ENCODE peak calls at places on chromosomes 12 and 14, in six cellular contexts. B, Y, Q, E, I and W are unnamed samples.

GRCh38 chr12:62934799-62935674 is at the start of gene PPM1H:
- DNase-seq in B (peak; percentile 42), Y (peak; percentile 69), Q (peak; percentile 99), E (peak; percentile 27), I (peak; percentile 69), W (peak; percentile 99)

GRCh38 chr12:16542586-16542985 is 63.4 kb downstream of the LMO3 start:
- DNase-seq in B (no peak), Y (no peak), Q (no peak), E (no peak), I (no peak), W (no peak)

GRCh38 chr14:44895716-44896115 is 66.0 kb downstream of the KLHL28 start:
- DNase-seq in B (peak; percentile 41), Y (no peak), Q (no peak), E (peak; percentile 87), I (no peak), W (no peak)

GRCh38 chr12:23949212-23950010 is at the start of gene SOX5:
- DNase-seq in B (peak; percentile 69), Y (no peak), Q (no peak), E (no peak), I (peak; percentile 57), W (peak; percentile 94)

GRCh38 chr14:102326583-102326982 is 7.0 kb downstream of the ZNF839 start:
- DNase-seq in B (no peak), Y (no peak), Q (no peak), E (no peak), I (no peak), W (no peak)

GRCh38 chr12:132761032-132761910 is at the start of gene ANKLE2:
- DNase-seq in B (peak; percentile 78), Y (peak; percentile 81), Q (peak; percentile 65), E (peak; percentile 69), I (peak; percentile 77), W (peak; percentile 78)

GRCh38 chr14:92692822-92693226 is 55.6 kb downstream of the LGMN start:
- DNase-seq in B (peak; percentile 66), Y (no peak), Q (peak; percentile 28), E (peak; percentile 27), I (peak; percentile 45), W (no peak)

GRCh38 chr12:45732250-45732649 is 2.7 kb downstream of the ARID2 start:
- DNase-seq in B (no peak), Y (no peak), Q (no peak), E (peak; percentile 48), I (no peak), W (no peak)

GRCh38 chr12:12859690-12860089 is 31.7 kb upstream of the GPRC5A start:
- DNase-seq in B (no peak), Y (no peak), Q (no peak), E (peak; percentile 51), I (peak; percentile 59), W (no peak)

GRCh38 chr12:40831916-40832315 is 139.7 kb downstream of the CNTN1 start:
- DNase-seq in B (no peak), Y (no peak), Q (no peak), E (peak; percentile 76), I (no peak), W (no peak)

GRCh38 chr14:89618309-89618708 is 201.3 kb upstream of the FOXN3 start:
- DNase-seq in B (no peak), Y (peak; percentile 19), Q (no peak), E (peak; percentile 27), I (no peak), W (no peak)

GRCh38 chr12:92363295-92364146 is 217.9 kb upstream of the BTG1 start:
- DNase-seq in B (peak; percentile 48), Y (peak; percentile 61), Q (no peak), E (no peak), I (peak; percentile 42), W (peak; percentile 93)

GRCh38 chr14:66288511-66288910 is 197.7 kb upstream of the CCDC196 start:
- DNase-seq in B (no peak), Y (no peak), Q (no peak), E (peak; percentile 53), I (no peak), W (peak; percentile 78)

GRCh38 chr12:94134226-94134795 is 14.1 kb upstream of the PLXNC1 start:
- DNase-seq in B (peak; percentile 70), Y (peak; percentile 52), Q (peak; percentile 36), E (peak; percentile 74), I (peak; percentile 39), W (no peak)

GRCh38 chr14:102775855-102776760 is 1.1 kb upstream of the TRAF3 start:
- DNase-seq in B (peak; percentile 75), Y (no peak), Q (no peak), E (peak; percentile 65), I (peak; percentile 76), W (peak; percentile 72)

GRCh38 chr12:6532051-6532926 is 2.0 kb upstream of the GAPDH start:
- DNase-seq in B (peak; percentile 95), Y (peak; percentile 81), Q (peak; percentile 72), E (peak; percentile 90), I (peak; percentile 99), W (peak; percentile 98)

GRCh38 chr12:95002754-95003153 is 743 bp downstream of the NDUFA12 start:
- DNase-seq in B (no peak), Y (no peak), Q (no peak), E (no peak), I (no peak), W (no peak)

GRCh38 chr12:109115758-109116610 is at the start of gene ACACB:
- DNase-seq in B (peak; percentile 44), Y (no peak), Q (no peak), E (no peak), I (no peak), W (peak; percentile 70)

GRCh38 chr14:96962337-96962736 is 165.2 kb downstream of the VRK1 start:
- DNase-seq in B (no peak), Y (no peak), Q (no peak), E (no peak), I (no peak), W (peak; percentile 10)

GRCh38 chr12:2205961-2206360 is 153.2 kb downstream of the CACNA1C start:
- DNase-seq in B (no peak), Y (no peak), Q (no peak), E (no peak), I (no peak), W (no peak)

GRCh38 chr12:68094195-68094594 is 65.3 kb downstream of the IFNG start:
- DNase-seq in B (no peak), Y (no peak), Q (no peak), E (no peak), I (no peak), W (no peak)